ENCODE peak calls at places on chromosomes 16 and 17, in four cellular contexts. F is WTC11, E is HepG2, T is K562. Y is an unnamed sample.

GRCh38 chr16:85605051-85605911 is 7.8 kb upstream of the GSE1 start:
- DNase-seq in F (no peak), E (no peak), T (peak; percentile 50), Y (no peak)

GRCh38 chr17:56203430-56203829 is 50.2 kb downstream of the ANKFN1 start:
- DNase-seq in F (no peak), E (peak; percentile 7), T (peak; percentile 53), Y (peak; percentile 37)

GRCh38 chr16:49446805-49447204 is 73.2 kb downstream of the C16orf78 start:
- DNase-seq in F (no peak), E (no peak), T (no peak), Y (no peak)

GRCh38 chr17:79810138-79811027 is 13.5 kb upstream of the CBX8 start:
- DNase-seq in F (peak; percentile 83), E (peak; percentile 83), T (peak; percentile 95), Y (peak; percentile 91)

GRCh38 chr16:3020247-3020603 is at the start of gene TNFRSF12A:
- DNase-seq in F (peak; percentile 80), E (peak; percentile 66), T (peak; percentile 94), Y (peak; percentile 86)

GRCh38 chr17:35189291-35189690 is 4.9 kb downstream of the SLC35G3 start:
- DNase-seq in F (no peak), E (no peak), T (no peak), Y (no peak)

GRCh38 chr17:3502466-3502865 is 26.7 kb downstream of the ASPA start:
- DNase-seq in F (no peak), E (no peak), T (no peak), Y (no peak)

GRCh38 chr17:39197380-39198185 is at the start of gene CACNB1:
- DNase-seq in F (peak; percentile 85), E (peak; percentile 45), T (peak; percentile 87), Y (peak; percentile 69)

GRCh38 chr17:17417718-17418151 is 59.1 kb upstream of the MED9 start:
- DNase-seq in F (no peak), E (peak; percentile 68), T (peak; percentile 71), Y (no peak)

GRCh38 chr16:3577302-3577752 is at the start of gene NLRC3:
- DNase-seq in F (no peak), E (no peak), T (no peak), Y (no peak)

GRCh38 chr16:66580605-66581209 is 1.4 kb downstream of the CMTM2 start:
- DNase-seq in F (no peak), E (peak; percentile 16), T (no peak), Y (peak; percentile 34)

GRCh38 chr17:76261421-76262215 is 3.5 kb upstream of the UBALD2 start:
- DNase-seq in F (no peak), E (no peak), T (no peak), Y (no peak)

GRCh38 chr17:64780096-64781012 is 118.2 kb upstream of the SMURF2 start:
- DNase-seq in F (peak; percentile 87), E (no peak), T (no peak), Y (no peak)

GRCh38 chr17:18254888-18255649 is 3.5 kb downstream of the FLII start:
- DNase-seq in F (no peak), E (no peak), T (peak; percentile 28), Y (no peak)

GRCh38 chr17:74354123-74354522 is 7.5 kb downstream of the BTBD17 start:
- DNase-seq in F (peak; percentile 88), E (peak; percentile 67), T (peak; percentile 74), Y (no peak)
- TF ChIP-seq ELF4 in F (no peak), E (no peak), T (no peak), Y (no peak)

DNA sequence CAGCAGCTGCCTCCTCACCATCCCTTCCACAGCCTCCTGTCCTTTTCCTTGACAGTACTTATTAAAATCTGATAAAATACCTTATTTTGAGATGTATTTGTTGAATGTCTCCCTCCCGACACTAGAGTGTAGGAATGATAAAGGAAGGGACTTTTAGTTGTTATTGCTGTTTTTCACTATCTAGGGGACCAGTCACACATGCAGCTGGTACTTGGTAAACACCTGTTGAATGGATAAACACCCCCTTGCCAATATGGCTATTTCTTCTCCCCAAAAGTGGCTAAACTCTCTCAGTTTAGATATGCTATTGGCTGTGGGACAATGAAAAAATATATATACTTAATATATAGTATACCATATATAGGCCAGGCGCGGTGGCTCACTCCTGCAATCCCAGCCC is 96.7 kb downstream of the STX8 start:
- DNase-seq in F (no peak), E (no peak), T (no peak), Y (no peak)
- TF ChIP-seq ELF4 in F (no peak), E (no peak), T (no peak), Y (no peak)

DNA sequence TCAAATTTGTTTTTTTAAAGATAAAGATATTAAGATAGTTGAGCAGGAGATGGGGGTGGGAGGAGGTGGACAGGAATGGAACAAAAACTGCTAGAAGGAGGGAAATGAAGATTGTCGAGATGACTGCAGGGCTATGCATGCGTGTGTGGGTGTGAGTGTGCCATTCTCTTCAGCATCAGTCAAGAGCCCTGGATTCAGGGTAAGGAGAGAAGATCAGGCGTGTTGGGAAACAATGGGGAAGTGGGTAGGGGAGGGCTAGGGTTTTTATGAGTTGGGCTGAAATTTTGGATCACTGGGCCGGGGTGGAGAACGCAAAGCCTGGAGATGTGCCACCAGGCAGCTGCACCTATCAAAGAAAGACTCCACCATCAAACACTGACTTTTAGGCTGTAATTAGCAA is 4.5 kb downstream of the CDRT4 start:
- DNase-seq in F (no peak), E (no peak), T (no peak), Y (no peak)
- TF ChIP-seq ELF4 in F (no peak), E (no peak), T (no peak), Y (no peak)

GRCh38 chr16:71474864-71475263 is 12.8 kb upstream of the ZNF23 start:
- DNase-seq in F (no peak), E (no peak), T (no peak), Y (no peak)

GRCh38 chr16:71476457-71476856 is 12.7 kb downstream of the ZNF19 start:
- DNase-seq in F (no peak), E (no peak), T (no peak), Y (no peak)

GRCh38 chr16:71467810-71468209 is 5.8 kb upstream of the ZNF23 start:
- DNase-seq in F (peak; percentile 47), E (peak; percentile 37), T (peak; percentile 67), Y (peak; percentile 57)

GRCh38 chr16:71473891-71474290 is 11.8 kb upstream of the ZNF23 start:
- DNase-seq in F (no peak), E (no peak), T (no peak), Y (no peak)

DNA sequence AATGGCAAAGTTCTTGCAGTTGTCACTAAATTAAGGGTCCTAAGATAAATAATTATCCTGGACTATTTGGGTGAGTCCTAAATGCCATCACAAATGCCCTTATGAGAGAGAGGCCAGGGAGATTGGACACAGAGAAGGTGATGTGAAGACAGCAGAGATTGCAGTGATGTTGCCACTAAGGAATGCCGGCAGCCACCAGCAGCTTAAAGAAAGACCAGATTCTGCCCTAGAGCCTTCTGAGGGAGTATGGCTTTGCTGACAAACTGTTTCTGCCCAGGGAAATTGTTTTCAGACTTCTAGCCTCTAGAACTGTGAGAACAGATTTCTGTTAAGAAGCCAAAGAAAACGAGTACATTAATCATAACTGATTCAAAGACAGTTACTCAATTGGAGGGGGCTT is 10.0 kb upstream of the ZNF23 start:
- DNase-seq in F (no peak), E (no peak), T (no peak), Y (no peak)
- TF ChIP-seq ELF4 in F (no peak), E (no peak), T (no peak), Y (no peak)

GRCh38 chr17:40857535-40857934 is 9.5 kb downstream of the KRT12 start:
- DNase-seq in F (no peak), E (no peak), T (no peak), Y (no peak)

GRCh38 chr17:40859536-40859935 is 7.5 kb downstream of the KRT12 start:
- DNase-seq in F (no peak), E (no peak), T (no peak), Y (no peak)

GRCh38 chr17:40864661-40865380 is 2.2 kb downstream of the KRT12 start:
- DNase-seq in F (no peak), E (peak; percentile 20), T (no peak), Y (no peak)

GRCh38 chr17:40866838-40867237 is at the start of gene KRT12:
- DNase-seq in F (no peak), E (no peak), T (peak; percentile 22), Y (no peak)

GRCh38 chr17:40862985-40863733 is 3.9 kb downstream of the KRT12 start:
- DNase-seq in F (peak; percentile 93), E (peak; percentile 48), T (no peak), Y (no peak)
- TF ChIP-seq ELF4 in F (no peak), E (no peak), T (no peak), Y (no peak)

GRCh38 chr17:66675991-66676371 is 158.9 kb upstream of the CACNG5 start:
- DNase-seq in F (no peak), E (no peak), T (no peak), Y (no peak)
- TF ChIP-seq ELF4 in F (no peak), E (no peak), T (no peak), Y (no peak)

GRCh38 chr16:53131363-53132071 is 76.7 kb downstream of the CHD9 start:
- DNase-seq in F (peak; percentile 30), E (peak; percentile 19), T (peak; percentile 57), Y (peak; percentile 58)
- TF ChIP-seq ELF4 in F (no peak), E (no peak), T (no peak), Y (no peak)

GRCh38 chr17:8125947-8126305 is 2.0 kb upstream of the HES7 start:
- DNase-seq in F (peak; percentile 74), E (no peak), T (peak; percentile 54), Y (no peak)
- TF ChIP-seq ELF4 in F (no peak), E (no peak), T (no peak), Y (no peak)

DNA sequence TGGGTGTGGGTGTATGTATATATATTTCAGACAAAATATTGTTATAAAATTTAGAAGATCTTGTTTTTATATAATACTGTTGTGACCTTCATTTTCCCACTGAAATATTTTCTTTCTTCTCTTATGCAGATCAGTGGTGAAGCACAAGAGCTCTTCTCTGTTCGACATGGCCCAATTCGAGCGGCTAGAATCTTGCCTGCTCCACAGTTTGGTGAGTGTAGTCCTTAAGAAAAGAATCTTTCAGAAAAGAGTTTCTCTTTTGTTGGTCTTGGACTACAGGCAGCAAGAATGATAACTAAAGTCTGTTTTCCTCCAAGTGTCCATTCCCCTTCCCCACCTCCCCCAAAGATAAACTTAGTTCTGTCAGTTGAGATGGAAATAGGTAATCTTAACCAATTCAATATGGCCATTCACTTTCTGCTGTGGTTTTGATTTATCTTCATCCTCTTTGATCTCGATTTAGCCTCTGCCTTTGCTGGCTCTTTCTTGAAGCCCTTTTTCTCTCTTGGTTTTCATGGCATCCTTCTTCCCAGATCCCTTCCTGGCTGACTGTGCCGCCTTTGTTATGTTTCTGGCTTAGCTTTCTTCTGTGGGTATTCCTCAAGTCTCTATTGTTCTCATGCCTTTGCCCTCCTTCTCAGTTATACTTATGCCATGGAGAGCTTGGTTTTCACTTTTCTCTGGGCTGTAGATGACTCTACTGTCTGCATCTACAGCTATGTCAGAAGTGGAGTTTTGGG is 69.6 kb downstream of the BCAS3 start:
- DNase-seq in F (no peak), E (no peak), T (no peak), Y (no peak)
- TF ChIP-seq ELF4 in F (no peak), E (no peak), T (no peak), Y (no peak)

GRCh38 chr17:67570797-67571196 is 146.9 kb upstream of the NOL11 start:
- DNase-seq in F (no peak), E (no peak), T (no peak), Y (no peak)
- TF ChIP-seq ELF4 in F (no peak), E (no peak), T (no peak), Y (no peak)

Y was measured in HEK293T.